ENCODE peak calls at places on chromosomes 11 and 22, in seven cellular contexts. K is hepatocyte, M is SK-N-SH, U is GM23338, B is PC-3, Z is neural progenitor cell, P is HCT116. Y is an unnamed sample.

GRCh38 chr11:111510311-111510710 is 1.9 kb downstream of the BTG4 start:
- DNase-seq in K (no peak), Z (no peak), M (no peak), B (no peak), U (no peak), P (no peak), Y (no peak)

GRCh38 chr11:76603202-76603601 is 67.3 kb downstream of the LRRC32 start:
- DNase-seq in M (peak; percentile 14), K (no peak), P (no peak), Z (no peak), U (no peak), B (no peak), Y (no peak)

GRCh38 chr11:60348116-60348515 is 21.1 kb downstream of the MS4A6E start:
- DNase-seq in U (peak; percentile 51), P (no peak), Z (no peak), B (no peak), M (no peak), K (no peak), Y (no peak)

GRCh38 chr11:100903284-100903683 is 216.2 kb downstream of the ARHGAP42 start:
- DNase-seq in P (no peak), M (no peak), B (no peak), Z (no peak), U (no peak), K (no peak), Y (peak; percentile 15)

GRCh38 chr11:78840190-78840589 is 265.5 kb upstream of the NARS2 start:
- DNase-seq in U (no peak), K (peak; percentile 49), B (no peak), Z (no peak), M (peak; percentile 36), P (no peak), Y (peak; percentile 74)

GRCh38 chr11:120383518-120384155 is 47.4 kb downstream of the ARHGEF12 start:
- DNase-seq in B (peak; percentile 30), M (no peak), K (no peak), Z (no peak), P (no peak), U (no peak), Y (peak; percentile 21)

GRCh38 chr11:67542971-67543370 is 19.7 kb upstream of the CABP2 start:
- DNase-seq in K (no peak), P (no peak), M (no peak), Z (peak; percentile 35), U (peak; percentile 56), B (no peak), Y (no peak)

GRCh38 chr22:38870791-38871359 is 1.1 kb downstream of the CBX6 start:
- DNase-seq in Z (peak; percentile 50), M (no peak), P (no peak), B (no peak), U (no peak), K (no peak), Y (peak; percentile 29)

GRCh38 chr11:109865558-109866186 is 227.5 kb upstream of the ZC3H12C start:
- DNase-seq in P (no peak), U (peak; percentile 21), Z (no peak), M (peak; percentile 15), B (peak; percentile 62), K (no peak), Y (no peak)

GRCh38 chr22:50262460-50262911 is 1.0 kb upstream of the MAPK12 start:
- DNase-seq in Z (no peak), M (no peak), P (no peak), B (peak; percentile 43), U (no peak), K (no peak), Y (peak; percentile 52)

GRCh38 chr22:50261615-50262459 is at the start of gene MAPK12:
- DNase-seq in U (peak; percentile 79), Z (peak; percentile 87), P (no peak), K (peak; percentile 56), B (peak; percentile 28), M (peak; percentile 88), Y (peak; percentile 59)

GRCh38 chr22:50260434-50260800 is 1.1 kb downstream of the MAPK12 start:
- DNase-seq in U (no peak), K (no peak), B (no peak), P (no peak), Z (no peak), M (no peak), Y (peak; percentile 70)

GRCh38 chr22:50259302-50259701 is 2.2 kb downstream of the MAPK12 start:
- DNase-seq in K (no peak), B (no peak), Z (no peak), M (no peak), U (no peak), P (no peak), Y (no peak)

GRCh38 chr22:50260801-50261614 is 475 bp downstream of the MAPK12 start:
- DNase-seq in B (peak; percentile 50), P (no peak), U (peak; percentile 59), M (peak; percentile 84), Z (peak; percentile 73), K (peak; percentile 74), Y (peak; percentile 85)
- TF ChIP-seq EZH2phosphoT487 in B (no peak), P (no peak), U (no peak), M (no peak), Z (no peak), K (no peak), Y (no peak)

GRCh38 chr11:117098269-117099231 is at the start of gene SIK3:
- DNase-seq in P (peak; percentile 69), K (peak; percentile 98), B (peak; percentile 92), M (peak; percentile 100), Z (peak; percentile 97), U (peak; percentile 94), Y (peak; percentile 99)
- H3K79me2 ChIP-seq in P (peaks cover 45% of the 10 kb centered on the region), K (peaks cover 45% of the 10 kb centered on the region), B (peaks cover 45% of the 10 kb centered on the region), M (peaks cover 45% of the 10 kb centered on the region), Z (peaks cover 45% of the 10 kb centered on the region), U (peaks cover 42% of the 10 kb centered on the region), Y (peaks cover 43% of the 10 kb centered on the region)

GRCh38 chr11:65492637-65493366 is 6.0 kb upstream of the MALAT1 start:
- DNase-seq in K (peak; percentile 70), U (peak; percentile 20), B (no peak), Z (no peak), P (no peak), M (no peak), Y (peak; percentile 95)

GRCh38 chr11:65492387-65492636 is 6.5 kb upstream of the MALAT1 start:
- DNase-seq in B (no peak), U (no peak), Z (no peak), M (no peak), P (no peak), K (no peak), Y (no peak)

GRCh38 chr11:65493367-65494176 is 5.3 kb upstream of the MALAT1 start:
- DNase-seq in M (no peak), U (peak; percentile 18), B (peak; percentile 99), K (peak; percentile 87), P (peak; percentile 94), Z (peak; percentile 78), Y (peak; percentile 99)

GRCh38 chr11:65491163-65491465 is 7.7 kb upstream of the MALAT1 start:
- DNase-seq in B (no peak), U (no peak), K (no peak), P (no peak), M (no peak), Z (no peak), Y (peak; percentile 34)

DNA sequence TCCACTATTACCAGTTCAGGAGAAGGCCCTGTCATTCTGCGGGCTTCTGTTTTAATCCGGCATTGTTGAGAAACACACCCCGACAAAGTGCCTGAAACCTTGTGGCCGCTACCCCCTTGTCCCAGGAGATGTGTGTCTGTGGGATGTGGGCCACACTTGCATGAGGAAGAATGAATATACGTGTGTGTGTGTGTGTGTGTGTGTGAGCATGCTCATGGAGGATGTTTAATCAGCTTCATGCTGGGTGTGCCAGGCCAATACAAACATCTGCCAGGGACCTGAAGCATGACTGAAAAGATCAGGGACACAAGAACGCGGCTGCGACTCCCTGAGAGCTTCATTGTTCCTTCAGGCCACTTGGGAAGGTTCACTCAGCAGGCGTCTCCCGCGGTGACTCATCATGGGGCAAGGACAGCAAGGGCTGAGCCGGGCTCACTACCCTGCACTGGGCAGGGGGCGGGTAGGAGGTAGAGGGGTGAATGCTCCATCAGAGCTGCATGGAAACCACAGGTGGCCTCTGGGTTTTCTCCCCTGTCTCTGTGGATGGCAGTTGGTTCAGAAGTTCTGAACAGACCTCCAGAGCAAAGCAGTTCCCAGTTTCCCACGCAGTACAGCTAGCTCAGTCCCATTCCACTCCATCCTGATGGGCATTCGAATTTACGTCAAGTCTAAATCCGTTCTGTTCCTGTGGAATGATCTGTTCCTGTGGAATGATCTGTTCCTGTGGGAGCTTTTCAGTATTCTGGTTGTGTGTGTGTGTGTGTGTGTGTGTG is 7.0 kb upstream of the MALAT1 start:
- DNase-seq in Z (peak; percentile 86), M (no peak), U (peak; percentile 79), B (peak; percentile 94), K (peak; percentile 90), P (peak; percentile 93), Y (peak; percentile 96)
- TF ChIP-seq EZH2phosphoT487 in Z (no peak), M (no peak), U (no peak), B (no peak), K (no peak), P (no peak), Y (no peak)

GRCh38 chr11:113867843-113868503 is 7.4 kb downstream of the USP28 start:
- DNase-seq in P (no peak), B (no peak), U (no peak), M (no peak), K (no peak), Z (no peak), Y (no peak)
- H3K79me2 ChIP-seq in P (peaks cover 37% of the 10 kb centered on the region), B (peaks cover 18% of the 10 kb centered on the region), U (peaks cover 100% of the 10 kb centered on the region), M (peaks cover 56% of the 10 kb centered on the region), K (peaks cover 57% of the 10 kb centered on the region), Z (peaks cover 34% of the 10 kb centered on the region), Y (peaks cover 21% of the 10 kb centered on the region)

DNA sequence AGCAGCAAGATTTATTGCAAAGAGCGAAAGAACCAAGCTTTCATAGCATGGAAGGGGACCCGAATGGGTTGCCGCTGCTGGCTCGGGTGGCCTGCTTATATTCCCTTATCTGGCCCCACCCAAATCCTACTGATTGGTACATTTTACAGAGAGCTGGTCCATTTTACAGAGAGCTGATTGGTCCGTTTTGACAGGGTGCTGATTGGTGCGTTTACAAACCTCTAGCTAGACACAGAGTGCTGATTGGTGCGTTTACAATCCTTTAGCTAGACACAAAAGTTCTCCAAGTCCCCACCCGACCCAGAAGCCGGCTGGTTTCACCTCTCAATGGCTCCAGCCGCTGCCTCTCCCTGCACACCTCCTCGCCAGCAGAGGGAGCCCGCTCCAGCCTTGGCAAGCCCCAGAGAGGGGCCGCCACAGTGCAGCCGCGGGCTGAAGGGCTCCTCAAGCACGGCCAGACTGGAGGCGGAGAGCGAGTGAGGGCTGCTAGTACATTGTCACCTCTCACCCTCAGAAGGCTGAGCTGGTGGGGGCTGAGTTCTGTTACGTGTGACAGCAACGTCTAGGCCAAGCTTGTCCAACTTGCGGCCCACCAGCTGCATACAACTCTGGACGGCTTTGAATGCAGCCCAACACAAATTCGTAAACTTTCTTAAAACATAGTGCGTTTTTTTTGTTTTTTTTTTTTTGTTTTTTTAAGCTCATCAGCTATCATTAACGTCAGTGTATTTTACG is 8.7 kb downstream of the PTH start:
- DNase-seq in Z (peak; percentile 73), P (no peak), B (no peak), M (no peak), U (peak; percentile 87), K (peak; percentile 44), Y (peak; percentile 67)
- TF ChIP-seq EZH2phosphoT487 in Z (no peak), P (no peak), B (no peak), M (no peak), U (no peak), K (no peak), Y (no peak)

DNA sequence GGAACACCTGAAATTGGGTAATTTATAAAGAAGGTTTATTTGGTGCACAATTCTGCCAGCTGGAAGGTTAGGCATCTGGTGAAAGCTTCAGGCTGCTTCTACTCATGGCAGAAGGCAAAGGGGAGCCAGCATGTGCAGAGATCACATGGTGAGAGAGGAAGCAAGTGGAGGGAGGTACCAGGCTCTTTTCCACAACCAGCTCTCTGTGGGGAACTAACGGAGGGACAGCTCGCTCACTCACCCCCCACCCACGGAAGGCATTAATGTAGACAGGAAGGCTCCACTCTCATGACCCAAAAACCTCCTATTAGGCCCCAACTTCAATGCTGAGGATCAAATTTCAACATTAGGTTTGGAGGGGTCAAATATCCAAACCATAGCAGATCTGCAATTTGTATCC is 75.6 kb upstream of the ARHGAP32 start:
- DNase-seq in B (no peak), U (no peak), Z (no peak), K (no peak), P (no peak), M (no peak), Y (no peak)
- H3K79me2 ChIP-seq in B (peaks cover 34% of the 10 kb centered on the region), U (peaks cover 88% of the 10 kb centered on the region), Z (peaks cover 95% of the 10 kb centered on the region), K (peaks cover 93% of the 10 kb centered on the region), P (peaks cover 78% of the 10 kb centered on the region), M (peaks cover 98% of the 10 kb centered on the region), Y (peaks cover 91% of the 10 kb centered on the region)